ENCODE peak calls at places on chromosomes 16 and 17, in seven cellular contexts. One of them, this sample, is unnamed. For H3K4me1 and H3K36me3, the result is how much of the 10 kb centered on the place peaks cover.

GRCh38 chr17:27540300-27541105 is 84.3 kb downstream of the KSR1 start:
- DNase-seq in aorta: peak
- DNase-seq in spleen: peak
- DNase-seq in left ventricle myocardium inferior: peak
- DNase-seq in stomach: peak
- DNase-seq in heart right ventricle: peak
- DNase-seq in psoas muscle: peak
- DNase-seq in this sample: no peak

GRCh38 chr17:41734949-41735313 is 488 bp upstream of the HAP1 start:
- DNase-seq in aorta: no peak
- DNase-seq in stomach: no peak
- DNase-seq in spleen: no peak
- DNase-seq in psoas muscle: no peak
- DNase-seq in left ventricle myocardium inferior: no peak
- DNase-seq in heart right ventricle: no peak
- DNase-seq in this sample: no peak

GRCh38 chr16:55478827-55479559 is at the start of gene MMP2:
- DNase-seq in stomach: peak
- DNase-seq in heart right ventricle: peak
- DNase-seq in left ventricle myocardium inferior: peak
- DNase-seq in spleen: no peak
- DNase-seq in aorta: peak
- DNase-seq in psoas muscle: peak
- DNase-seq in this sample: no peak

GRCh38 chr17:18182978-18183333 is 672 bp upstream of the ALKBH5 start:
- DNase-seq in heart right ventricle: peak
- DNase-seq in psoas muscle: peak
- DNase-seq in stomach: peak
- DNase-seq in aorta: peak
- DNase-seq in left ventricle myocardium inferior: peak
- DNase-seq in spleen: peak
- DNase-seq in this sample: peak

GRCh38 chr16:57226701-57227621 is 18.1 kb upstream of the ARL2BP start:
- DNase-seq in heart right ventricle: no peak
- DNase-seq in left ventricle myocardium inferior: no peak
- DNase-seq in spleen: no peak
- DNase-seq in aorta: no peak
- DNase-seq in stomach: no peak
- DNase-seq in psoas muscle: no peak
- DNase-seq in this sample: no peak

GRCh38 chr16:64250866-64251265 is 871.0 kb downstream of the CDH11 start:
- DNase-seq in left ventricle myocardium inferior: peak
- DNase-seq in stomach: no peak
- DNase-seq in spleen: no peak
- DNase-seq in aorta: no peak
- DNase-seq in heart right ventricle: no peak
- DNase-seq in psoas muscle: no peak
- DNase-seq in this sample: no peak

GRCh38 chr17:44108440-44109311 is 14.8 kb downstream of the HDAC5 start:
- DNase-seq in left ventricle myocardium inferior: peak
- DNase-seq in spleen: no peak
- DNase-seq in psoas muscle: peak
- DNase-seq in aorta: peak
- DNase-seq in heart right ventricle: peak
- DNase-seq in stomach: peak
- DNase-seq in this sample: no peak

GRCh38 chr17:78560731-78561130 is 16.5 kb downstream of the DNAH17 start:
- DNase-seq in heart right ventricle: no peak
- DNase-seq in left ventricle myocardium inferior: no peak
- DNase-seq in psoas muscle: no peak
- DNase-seq in stomach: no peak
- DNase-seq in aorta: no peak
- DNase-seq in spleen: no peak
- DNase-seq in this sample: no peak

GRCh38 chr17:42883802-42884553 is 16.6 kb upstream of the G6PC1 start:
- DNase-seq in psoas muscle: no peak
- DNase-seq in spleen: no peak
- DNase-seq in aorta: no peak
- DNase-seq in heart right ventricle: no peak
- DNase-seq in left ventricle myocardium inferior: no peak
- DNase-seq in stomach: no peak
- DNase-seq in this sample: no peak

GRCh38 chr16:12228607-12229499 is 252.3 kb downstream of the SNX29 start:
- DNase-seq in stomach: no peak
- DNase-seq in psoas muscle: peak
- DNase-seq in heart right ventricle: peak
- DNase-seq in left ventricle myocardium inferior: peak
- DNase-seq in aorta: peak
- DNase-seq in spleen: no peak
- DNase-seq in this sample: no peak

GRCh38 chr17:80995131-80995530 is 3.5 kb downstream of the CHMP6 start:
- DNase-seq in stomach: no peak
- DNase-seq in left ventricle myocardium inferior: no peak
- DNase-seq in psoas muscle: no peak
- DNase-seq in aorta: no peak
- DNase-seq in spleen: peak
- DNase-seq in heart right ventricle: no peak
- DNase-seq in this sample: no peak

GRCh38 chr17:61500287-61500686 is 48.1 kb downstream of the TBX4 start:
- DNase-seq in psoas muscle: no peak
- DNase-seq in aorta: no peak
- DNase-seq in spleen: no peak
- DNase-seq in left ventricle myocardium inferior: no peak
- DNase-seq in heart right ventricle: no peak
- DNase-seq in stomach: no peak
- DNase-seq in this sample: no peak

GRCh38 chr17:29155235-29155965 is 24.8 kb downstream of the MYO18A start:
- DNase-seq in psoas muscle: no peak
- DNase-seq in spleen: peak
- DNase-seq in heart right ventricle: no peak
- DNase-seq in stomach: peak
- DNase-seq in aorta: peak
- DNase-seq in left ventricle myocardium inferior: no peak
- DNase-seq in this sample: peak

GRCh38 chr17:29155966-29156338 is 24.2 kb downstream of the MYO18A start:
- DNase-seq in aorta: no peak
- DNase-seq in heart right ventricle: peak
- DNase-seq in stomach: no peak
- DNase-seq in spleen: no peak
- DNase-seq in left ventricle myocardium inferior: no peak
- DNase-seq in psoas muscle: no peak
- DNase-seq in this sample: no peak

GRCh38 chr17:29156781-29157180 is 23.4 kb downstream of the MYO18A start:
- DNase-seq in left ventricle myocardium inferior: no peak
- DNase-seq in psoas muscle: no peak
- DNase-seq in heart right ventricle: peak
- DNase-seq in stomach: no peak
- DNase-seq in spleen: peak
- DNase-seq in aorta: no peak
- DNase-seq in this sample: no peak

GRCh38 chr17:29157310-29157709 is 22.9 kb downstream of the MYO18A start:
- DNase-seq in spleen: no peak
- DNase-seq in psoas muscle: no peak
- DNase-seq in stomach: no peak
- DNase-seq in aorta: no peak
- DNase-seq in heart right ventricle: no peak
- DNase-seq in left ventricle myocardium inferior: no peak
- DNase-seq in this sample: no peak

DNA sequence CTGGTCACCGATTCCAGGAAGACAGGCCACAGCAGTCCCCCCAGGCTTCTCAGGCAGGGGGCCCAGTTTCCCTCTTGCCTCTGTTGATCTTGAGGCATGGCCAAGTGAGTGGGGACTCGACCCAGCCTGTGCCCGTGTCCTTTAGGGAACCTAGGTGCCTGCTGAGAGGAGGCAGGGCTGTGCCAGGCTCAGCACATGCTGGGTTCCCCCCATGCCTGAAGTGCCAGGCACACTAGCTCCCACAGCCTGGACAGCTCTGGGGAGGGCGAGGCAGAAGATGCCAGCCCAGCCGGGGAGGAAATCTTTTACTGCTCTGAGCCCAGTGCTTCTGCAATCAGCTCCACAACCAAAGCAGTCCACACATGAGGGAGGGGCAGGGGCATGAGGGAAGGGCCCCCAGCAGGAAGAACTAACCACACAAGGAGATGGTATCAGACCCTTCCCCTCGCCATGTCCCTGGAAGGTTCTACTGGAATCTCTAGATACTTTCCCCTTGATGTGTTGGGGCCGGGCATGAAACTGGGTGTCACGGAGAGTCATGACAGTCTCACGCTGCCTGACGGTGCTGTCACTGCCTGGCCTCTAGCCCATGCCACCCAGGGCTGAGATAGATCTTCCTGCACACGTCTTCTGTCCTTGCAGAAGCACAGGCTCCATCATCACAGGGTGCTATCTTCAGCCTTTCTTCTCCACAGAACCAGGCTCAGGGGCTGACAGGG is 25.5 kb downstream of the MYO18A start:
- DNase-seq in aorta: peak
- DNase-seq in stomach: peak
- DNase-seq in psoas muscle: no peak
- DNase-seq in spleen: no peak
- DNase-seq in heart right ventricle: no peak
- DNase-seq in left ventricle myocardium inferior: peak
- DNase-seq in this sample: no peak
- H3K4me1 ChIP-seq in aorta: under half
- H3K4me1 ChIP-seq in stomach: half or more
- H3K4me1 ChIP-seq in psoas muscle: under half
- H3K4me1 ChIP-seq in spleen: half or more
- H3K4me1 ChIP-seq in heart right ventricle: half or more
- H3K4me1 ChIP-seq in left ventricle myocardium inferior: half or more
- H3K4me1 ChIP-seq in this sample: half or more

GRCh38 chr17:82819015-82819414 is 20.8 kb downstream of the ZNF750 start:
- DNase-seq in heart right ventricle: no peak
- DNase-seq in spleen: no peak
- DNase-seq in psoas muscle: no peak
- DNase-seq in left ventricle myocardium inferior: no peak
- DNase-seq in stomach: no peak
- DNase-seq in aorta: no peak
- DNase-seq in this sample: no peak
- H3K36me3 ChIP-seq in heart right ventricle: under half
- H3K36me3 ChIP-seq in spleen: half or more
- H3K36me3 ChIP-seq in psoas muscle: under half
- H3K36me3 ChIP-seq in left ventricle myocardium inferior: half or more
- H3K36me3 ChIP-seq in stomach: half or more
- H3K36me3 ChIP-seq in aorta: under half
- H3K36me3 ChIP-seq in this sample: half or more

GRCh38 chr17:21127508-21128077 is 829 bp downstream of the DHRS7B start:
- DNase-seq in psoas muscle: no peak
- DNase-seq in heart right ventricle: no peak
- DNase-seq in left ventricle myocardium inferior: no peak
- DNase-seq in aorta: no peak
- DNase-seq in spleen: no peak
- DNase-seq in stomach: no peak
- DNase-seq in this sample: no peak

GRCh38 chr17:21129023-21129681 is 2.4 kb downstream of the DHRS7B start:
- DNase-seq in psoas muscle: peak
- DNase-seq in spleen: no peak
- DNase-seq in heart right ventricle: no peak
- DNase-seq in stomach: no peak
- DNase-seq in left ventricle myocardium inferior: no peak
- DNase-seq in aorta: no peak
- DNase-seq in this sample: no peak

GRCh38 chr17:21134559-21134958 is 7.8 kb downstream of the DHRS7B start:
- DNase-seq in psoas muscle: no peak
- DNase-seq in heart right ventricle: no peak
- DNase-seq in aorta: no peak
- DNase-seq in stomach: no peak
- DNase-seq in spleen: no peak
- DNase-seq in left ventricle myocardium inferior: no peak
- DNase-seq in this sample: no peak

GRCh38 chr17:21131090-21131616 is 4.4 kb downstream of the DHRS7B start:
- DNase-seq in aorta: no peak
- DNase-seq in spleen: no peak
- DNase-seq in psoas muscle: no peak
- DNase-seq in left ventricle myocardium inferior: no peak
- DNase-seq in stomach: no peak
- DNase-seq in heart right ventricle: no peak
- DNase-seq in this sample: no peak

DNA sequence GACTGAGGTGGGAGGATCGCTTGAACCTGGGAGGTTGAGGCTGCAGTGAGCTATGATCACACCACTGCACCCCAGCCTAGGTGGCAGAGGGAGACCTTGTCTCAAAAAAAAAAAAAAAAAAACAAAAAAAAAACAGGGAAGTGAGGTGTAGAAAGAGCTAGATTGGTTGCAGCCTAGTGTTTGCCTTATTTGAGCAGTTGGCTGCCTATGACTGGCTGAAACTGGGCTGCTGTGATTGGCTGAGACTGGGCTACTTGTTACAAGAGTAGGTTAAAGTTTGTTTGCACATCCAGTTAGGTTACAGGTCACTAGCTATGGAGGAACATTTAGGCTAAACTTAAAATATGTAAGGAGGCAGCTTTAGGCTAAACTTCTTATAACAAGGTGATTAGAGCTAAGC is 5.7 kb downstream of the DHRS7B start:
- DNase-seq in psoas muscle: no peak
- DNase-seq in stomach: no peak
- DNase-seq in heart right ventricle: no peak
- DNase-seq in left ventricle myocardium inferior: no peak
- DNase-seq in spleen: peak
- DNase-seq in aorta: no peak
- DNase-seq in this sample: no peak
- H3K27ac ChIP-seq in psoas muscle: peak
- H3K27ac ChIP-seq in stomach: no peak
- H3K27ac ChIP-seq in heart right ventricle: peak
- H3K27ac ChIP-seq in left ventricle myocardium inferior: no peak
- H3K27ac ChIP-seq in spleen: peak
- H3K27ac ChIP-seq in aorta: no peak
- H3K27ac ChIP-seq in this sample: no peak

DNA sequence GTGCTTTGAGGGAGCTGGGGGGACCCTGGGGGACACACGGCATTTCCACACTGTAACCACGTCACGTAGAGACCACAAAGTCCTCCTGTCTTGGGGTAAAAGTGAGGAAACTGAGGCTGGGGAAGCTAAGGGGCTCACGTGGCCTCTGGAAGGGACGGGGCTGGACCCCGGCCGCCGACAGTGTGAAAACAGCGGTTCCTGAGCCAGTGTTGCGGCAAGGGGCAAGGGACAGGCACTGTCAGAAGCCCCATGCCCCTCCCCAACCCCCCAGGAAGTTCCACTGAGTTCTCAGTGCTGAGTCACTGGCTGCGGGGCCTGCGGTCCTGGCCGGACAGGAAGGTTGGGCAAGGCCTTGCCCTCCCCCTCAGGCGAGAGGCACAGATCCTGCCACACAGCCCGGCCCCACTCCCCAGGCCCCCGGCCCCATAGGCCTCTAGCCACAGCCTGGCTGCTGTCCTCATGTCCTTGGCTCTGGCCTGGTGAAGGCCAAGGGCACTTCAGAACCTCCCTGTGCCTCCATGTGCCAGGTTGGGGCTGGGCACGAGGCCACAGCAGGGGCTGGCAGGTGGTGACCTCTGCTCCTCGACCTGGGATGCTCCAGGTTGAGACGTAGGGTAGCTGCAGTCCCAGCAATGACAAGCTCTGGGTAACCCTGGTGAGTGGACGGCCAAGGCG is 5.0 kb upstream of the CCDC57 start:
- DNase-seq in heart right ventricle: peak
- DNase-seq in psoas muscle: peak
- DNase-seq in spleen: peak
- DNase-seq in stomach: peak
- DNase-seq in aorta: peak
- DNase-seq in left ventricle myocardium inferior: peak
- DNase-seq in this sample: peak
- H3K4me1 ChIP-seq in heart right ventricle: half or more
- H3K4me1 ChIP-seq in psoas muscle: under half
- H3K4me1 ChIP-seq in spleen: half or more
- H3K4me1 ChIP-seq in stomach: under half
- H3K4me1 ChIP-seq in aorta: under half
- H3K4me1 ChIP-seq in left ventricle myocardium inferior: under half
- H3K4me1 ChIP-seq in this sample: under half